ENCODE peak calls at places on chromosome 10, in ten cellular contexts. L is body of pancreas, J is A549, H is heart left ventricle, W is thyroid gland, C is testis, K is ovary, D is transverse colon, F is sigmoid colon, Z is HCT116. I is an unnamed sample.

GRCh38 chr10:84497978-84498377 is 169.6 kb downstream of the CCSER2 start:
- DNase-seq in J (no peak), C (no peak), Z (no peak), H (no peak), W (no peak), F (no peak), D (no peak), K (no peak), L (no peak), I (no peak)

GRCh38 chr10:24208661-24209420 is at the start of gene KIAA1217:
- DNase-seq in J (no peak), L (peak), K (peak), C (peak), W (peak), D (peak), H (peak), Z (no peak), F (peak), I (peak)

GRCh38 chr10:79588800-79589199 is 21.9 kb upstream of the SFTPA1 start:
- DNase-seq in W (no peak), Z (no peak), L (no peak), H (no peak), K (no peak), C (no peak), J (no peak), F (no peak), D (no peak), I (peak)

GRCh38 chr10:74558403-74558802 is 268.0 kb upstream of the KAT6B start:
- DNase-seq in K (no peak), F (no peak), J (no peak), H (no peak), D (no peak), L (no peak), Z (no peak), W (peak), C (no peak), I (no peak)

GRCh38 chr10:103751696-103752287 is 103.6 kb downstream of the SH3PXD2A start:
- DNase-seq in Z (no peak), C (no peak), W (no peak), J (no peak), K (no peak), D (no peak), F (no peak), H (peak), L (no peak), I (no peak)

GRCh38 chr10:23412223-23412622 is 26.7 kb upstream of the OTUD1 start:
- DNase-seq in D (no peak), J (peak), F (no peak), L (no peak), H (no peak), C (no peak), K (no peak), W (no peak), Z (no peak), I (no peak)

GRCh38 chr10:79022565-79023488 is 45.9 kb upstream of the ZMIZ1 start:
- DNase-seq in F (peak), L (peak), W (peak), Z (peak), C (peak), D (peak), H (peak), J (peak), K (peak), I (no peak)

GRCh38 chr10:3028444-3028843 is 38.9 kb upstream of the PFKP start:
- DNase-seq in J (no peak), Z (no peak), L (no peak), H (no peak), C (no peak), D (no peak), K (no peak), W (no peak), F (no peak), I (no peak)

GRCh38 chr10:5413012-5413938 is 918 bp downstream of the NET1 start:
- DNase-seq in C (no peak), D (no peak), J (peak), Z (no peak), W (peak), L (no peak), F (no peak), K (peak), H (no peak), I (no peak)

GRCh38 chr10:6406220-6407033 is 173.6 kb downstream of the PRKCQ start:
- DNase-seq in J (peak), W (no peak), K (no peak), Z (peak), L (no peak), C (no peak), D (no peak), F (no peak), H (no peak), I (no peak)

GRCh38 chr10:34526186-34526585 is 288.9 kb downstream of the PARD3 start:
- DNase-seq in L (no peak), K (no peak), W (no peak), F (no peak), J (peak), Z (no peak), D (no peak), C (no peak), H (no peak), I (no peak)

GRCh38 chr10:6721480-6721879 is 141.4 kb upstream of the PRKCQ start:
- DNase-seq in Z (peak), L (peak), W (no peak), C (no peak), J (peak), D (peak), K (no peak), F (peak), H (peak), I (no peak)

GRCh38 chr10:98246911-98247820 is 20.8 kb downstream of the LOXL4 start:
- DNase-seq in D (no peak), C (no peak), J (no peak), K (no peak), F (no peak), W (peak), H (no peak), Z (no peak), L (no peak), I (no peak)

GRCh38 chr10:97131702-97132101 is 54.1 kb downstream of the SLIT1 start:
- DNase-seq in J (no peak), D (no peak), H (no peak), L (no peak), W (peak), C (no peak), K (no peak), Z (no peak), F (no peak), I (peak)

GRCh38 chr10:26879744-26880143 is 19.0 kb upstream of the ABI1 start:
- DNase-seq in Z (no peak), K (no peak), J (peak), H (peak), D (peak), L (peak), W (peak), C (no peak), F (no peak), I (peak)

GRCh38 chr10:11762706-11763500 is 20.7 kb downstream of the ECHDC3 start:
- DNase-seq in W (no peak), C (no peak), K (no peak), L (no peak), H (no peak), J (no peak), F (no peak), Z (no peak), D (no peak), I (no peak)

GRCh38 chr10:70234668-70235447 is 1.6 kb upstream of the PPA1 start:
- DNase-seq in Z (no peak), F (no peak), L (no peak), H (no peak), D (no peak), C (peak), J (no peak), K (peak), W (no peak), I (no peak)

GRCh38 chr10:125707852-125708468 is 11.5 kb upstream of the EDRF1 start:
- DNase-seq in D (no peak), C (no peak), J (peak), L (no peak), W (no peak), K (no peak), H (no peak), Z (peak), F (no peak), I (no peak)

GRCh38 chr10:131920693-131921092 is 19.9 kb downstream of the PPP2R2D start:
- DNase-seq in L (no peak), H (no peak), D (no peak), J (no peak), K (no peak), W (no peak), C (no peak), Z (no peak), F (peak), I (no peak)

GRCh38 chr10:106981461-106981850 is 183.1 kb downstream of the SORCS1 start:
- DNase-seq in W (no peak), L (no peak), D (no peak), K (no peak), H (no peak), Z (no peak), J (no peak), C (no peak), F (no peak), I (no peak)

GRCh38 chr10:122464575-122464974 is 3.2 kb downstream of the HTRA1 start:
- DNase-seq in K (no peak), F (no peak), W (no peak), J (no peak), H (peak), L (no peak), C (no peak), Z (no peak), D (no peak), I (no peak)

GRCh38 chr10:104072786-104073185 is 12.9 kb downstream of the COL17A1 start:
- DNase-seq in F (no peak), C (no peak), Z (no peak), L (no peak), H (no peak), D (no peak), K (no peak), W (no peak), J (no peak), I (no peak)

GRCh38 chr10:43196981-43197833 is 59.0 kb downstream of the CSGALNACT2 start:
- DNase-seq in Z (no peak), H (no peak), F (no peak), W (no peak), C (no peak), J (no peak), K (no peak), L (no peak), D (no peak), I (peak)

GRCh38 chr10:71089162-71089561 is 123.2 kb upstream of the UNC5B start:
- DNase-seq in H (no peak), D (no peak), K (no peak), J (no peak), Z (no peak), L (no peak), W (no peak), F (peak), C (no peak), I (no peak)

GRCh38 chr10:133090101-133090500 is 2.4 kb downstream of the ADGRA1 start:
- DNase-seq in J (no peak), C (no peak), W (no peak), L (no peak), D (no peak), F (no peak), H (no peak), Z (no peak), K (no peak), I (peak)

GRCh38 chr10:96413151-96413787 is 54.5 kb upstream of the OPALIN start:
- DNase-seq in W (peak), L (no peak), D (no peak), J (no peak), H (peak), K (no peak), F (peak), C (no peak), Z (no peak), I (no peak)

GRCh38 chr10:91590142-91590903 is 42.5 kb downstream of the PPP1R3C start:
- DNase-seq in C (peak), H (peak), D (peak), K (peak), L (peak), F (peak), W (peak), Z (no peak), J (peak), I (peak)

GRCh38 chr10:80460399-80461207 is 6.5 kb downstream of the TSPAN14 start:
- DNase-seq in W (peak), K (peak), L (peak), C (peak), J (no peak), D (peak), H (no peak), Z (peak), F (peak), I (peak)

GRCh38 chr10:5944389-5945202 is 32.7 kb downstream of the IL15RA start:
- DNase-seq in L (peak), Z (peak), W (peak), J (peak), K (peak), F (peak), D (peak), H (peak), C (peak), I (peak)

GRCh38 chr10:17199351-17199804 is 2.1 kb downstream of the TRDMT1 start:
- DNase-seq in Z (no peak), F (no peak), H (no peak), L (no peak), D (no peak), W (no peak), K (no peak), C (no peak), J (no peak), I (no peak)

GRCh38 chr10:32207544-32207943 is 139.4 kb downstream of the EPC1 start:
- DNase-seq in K (no peak), D (peak), H (peak), L (peak), F (no peak), W (peak), J (peak), C (peak), Z (peak), I (peak)

GRCh38 chr10:76024460-76025123 is 593.2 kb downstream of the LRMDA start:
- DNase-seq in Z (no peak), L (no peak), K (no peak), W (no peak), C (no peak), F (no peak), J (no peak), D (no peak), H (no peak), I (peak)

GRCh38 chr10:128727114-128727513 is 600.9 kb upstream of the MKI67 start:
- DNase-seq in H (no peak), F (no peak), K (no peak), J (no peak), W (no peak), D (no peak), L (no peak), Z (no peak), C (no peak), I (no peak)

GRCh38 chr10:116110736-116111135 is 162.3 kb downstream of the GFRA1 start:
- DNase-seq in J (no peak), K (no peak), L (no peak), W (no peak), H (no peak), F (no peak), Z (no peak), D (no peak), C (no peak), I (no peak)

GRCh38 chr10:62726142-62726541 is 78.4 kb upstream of the ADO start:
- DNase-seq in K (no peak), F (no peak), Z (no peak), J (no peak), D (no peak), H (no peak), C (no peak), L (no peak), W (no peak), I (no peak)

GRCh38 chr10:878895-879294 is 52.6 kb downstream of the LARP4B start:
- DNase-seq in L (no peak), Z (no peak), W (no peak), H (no peak), K (no peak), J (no peak), C (no peak), D (no peak), F (no peak), I (no peak)

GRCh38 chr10:68897336-68897741 is 3.8 kb upstream of the DDX50 start:
- DNase-seq in L (peak), Z (peak), H (no peak), W (peak), K (no peak), J (peak), F (no peak), C (peak), D (peak), I (no peak)

GRCh38 chr10:68899186-68899745 is 1.8 kb upstream of the DDX50 start:
- DNase-seq in C (no peak), K (no peak), H (no peak), F (no peak), J (no peak), W (no peak), Z (no peak), D (no peak), L (no peak), I (no peak)

GRCh38 chr10:68902382-68902781 is 1.3 kb downstream of the DDX50 start:
- DNase-seq in L (no peak), K (no peak), F (no peak), Z (no peak), C (no peak), D (no peak), H (no peak), W (no peak), J (no peak), I (no peak)

GRCh38 chr10:68900427-68901105 is 549 bp upstream of the DDX50 start:
- DNase-seq in H (peak), D (no peak), L (no peak), K (peak), Z (no peak), J (no peak), W (no peak), F (no peak), C (no peak), I (peak)

DNA sequence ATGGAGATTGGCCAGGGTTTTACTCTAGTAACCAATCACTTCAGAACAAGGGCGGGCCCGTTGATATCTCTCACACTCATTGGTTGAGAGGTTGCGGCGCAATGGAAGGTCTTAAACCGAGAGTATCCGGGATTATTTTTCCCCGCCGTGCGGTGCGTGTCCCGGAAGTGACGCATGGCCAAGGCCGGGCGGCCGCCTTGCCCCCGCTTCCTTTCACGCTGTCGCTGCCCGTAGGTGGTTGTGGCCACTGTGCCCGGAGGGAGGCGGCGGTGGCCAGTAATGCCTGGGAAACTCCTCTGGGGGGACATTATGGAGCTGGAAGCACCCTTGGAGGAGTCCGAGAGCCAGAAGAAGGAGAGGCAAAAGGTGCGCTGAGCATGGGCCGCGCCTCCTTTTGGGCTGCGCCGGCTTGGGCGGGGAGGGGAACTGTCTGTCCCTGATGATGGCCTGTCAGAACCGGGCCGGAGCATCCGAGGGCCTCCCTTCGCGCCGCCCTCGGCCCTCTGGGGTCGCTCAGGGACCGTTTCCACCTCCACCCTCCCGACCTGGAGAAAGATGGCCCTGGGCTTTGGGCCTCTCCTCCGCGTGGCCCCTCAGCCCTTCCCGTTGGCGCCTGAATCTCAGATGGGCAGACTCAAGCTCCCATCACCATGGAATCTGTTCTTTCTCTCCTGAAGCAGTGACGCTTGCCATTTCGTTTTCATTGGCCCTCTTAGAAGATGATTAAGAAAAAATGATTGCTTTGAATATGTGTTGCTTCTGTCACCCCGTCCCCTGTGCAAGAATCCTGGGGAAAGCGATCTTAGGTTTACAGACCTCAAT is at the start of gene DDX50:
- DNase-seq in C (peak), F (peak), J (peak), K (peak), L (peak), H (peak), W (peak), D (peak), Z (peak), I (peak)
- TF ChIP-seq POLR2A in C (no peak), F (peak), J (peak), K (peak), L (peak), H (no peak), W (peak), D (peak), Z (peak), I (peak)

GRCh38 chr10:57679916-57680315 is 587.8 kb downstream of the IPMK start:
- DNase-seq in H (no peak), C (no peak), K (no peak), J (no peak), D (no peak), L (no peak), W (no peak), F (no peak), Z (no peak), I (no peak)
- H3K27ac ChIP-seq in H (no peak), C (no peak), K (no peak), J (no peak), D (no peak), L (no peak), W (no peak), F (no peak), Z (no peak), I (no peak)

GRCh38 chr10:102642553-102643345 is 1.5 kb upstream of the TRIM8 start:
- DNase-seq in L (peak), F (peak), W (peak), K (peak), Z (peak), H (peak), J (peak), C (peak), D (peak), I (peak)
- TF ChIP-seq POLR2A in L (peak), F (peak), W (peak), K (peak), Z (peak), H (no peak), J (no peak), C (no peak), D (peak), I (no peak)

GRCh38 chr10:19945275-19945674 is 129.0 kb downstream of the PLXDC2 start:
- DNase-seq in D (no peak), W (peak), Z (no peak), H (peak), F (no peak), K (peak), L (peak), C (peak), J (no peak), I (no peak)
- H3K27ac ChIP-seq in D (peak), W (no peak), Z (no peak), H (peak), F (peak), K (no peak), L (no peak), C (no peak), J (no peak), I (peak)